ENCODE peak calls at places on chromosomes 2 and 18, in ten cellular contexts. One of them, this sample, is unnamed.

GRCh38 chr2:106085441-106085911 is 108.6 kb downstream of the UXS1 start:
- DNase-seq in cardiac muscle cell: peak; percentile 81
- DNase-seq in spleen: no peak
- DNase-seq in ovary: no peak
- DNase-seq in tibial nerve: no peak
- DNase-seq in cardiac fibroblast: peak; percentile 75
- DNase-seq in astrocyte of the spinal cord: peak; percentile 45
- DNase-seq in PC-9: no peak
- DNase-seq in AG10803: peak; percentile 52
- DNase-seq in GM06990: no peak
- DNase-seq in this sample: peak; percentile 67

GRCh38 chr18:3411327-3411726 is 38.6 kb upstream of the TGIF1 start:
- DNase-seq in cardiac muscle cell: no peak
- DNase-seq in spleen: no peak
- DNase-seq in ovary: no peak
- DNase-seq in tibial nerve: no peak
- DNase-seq in cardiac fibroblast: no peak
- DNase-seq in astrocyte of the spinal cord: no peak
- DNase-seq in PC-9: peak; percentile 57
- DNase-seq in AG10803: no peak
- DNase-seq in GM06990: no peak
- DNase-seq in this sample: no peak

GRCh38 chr2:240597054-240597418 is 10.5 kb downstream of the CAPN10 start:
- DNase-seq in cardiac muscle cell: no peak
- DNase-seq in spleen: peak; percentile 65
- DNase-seq in ovary: peak; percentile 14
- DNase-seq in tibial nerve: no peak
- DNase-seq in cardiac fibroblast: no peak
- DNase-seq in astrocyte of the spinal cord: no peak
- DNase-seq in PC-9: no peak
- DNase-seq in AG10803: no peak
- DNase-seq in GM06990: no peak
- DNase-seq in this sample: no peak

GRCh38 chr2:191846787-191847620 is at the start of gene CAVIN2:
- DNase-seq in cardiac muscle cell: peak; percentile 86
- DNase-seq in spleen: peak; percentile 76
- DNase-seq in ovary: peak; percentile 68
- DNase-seq in tibial nerve: no peak
- DNase-seq in cardiac fibroblast: peak; percentile 85
- DNase-seq in astrocyte of the spinal cord: peak; percentile 91
- DNase-seq in PC-9: no peak
- DNase-seq in AG10803: peak; percentile 86
- DNase-seq in GM06990: peak; percentile 20
- DNase-seq in this sample: no peak

GRCh38 chr2:134917219-134917957 is 1.2 kb upstream of the CCNT2 start:
- DNase-seq in cardiac muscle cell: no peak
- DNase-seq in spleen: peak; percentile 80
- DNase-seq in ovary: peak; percentile 24
- DNase-seq in tibial nerve: no peak
- DNase-seq in cardiac fibroblast: no peak
- DNase-seq in astrocyte of the spinal cord: no peak
- DNase-seq in PC-9: no peak
- DNase-seq in AG10803: no peak
- DNase-seq in GM06990: peak; percentile 28
- DNase-seq in this sample: peak; percentile 45

GRCh38 chr18:48955528-48956261 is 4.9 kb upstream of the SMAD7 start:
- DNase-seq in cardiac muscle cell: peak; percentile 72
- DNase-seq in spleen: peak; percentile 66
- DNase-seq in ovary: no peak
- DNase-seq in tibial nerve: no peak
- DNase-seq in cardiac fibroblast: peak; percentile 92
- DNase-seq in astrocyte of the spinal cord: peak; percentile 78
- DNase-seq in PC-9: peak; percentile 92
- DNase-seq in AG10803: peak; percentile 92
- DNase-seq in GM06990: no peak
- DNase-seq in this sample: no peak

GRCh38 chr2:178304262-178304661 is 110.0 kb downstream of the OSBPL6 start:
- DNase-seq in cardiac muscle cell: no peak
- DNase-seq in spleen: no peak
- DNase-seq in ovary: no peak
- DNase-seq in tibial nerve: no peak
- DNase-seq in cardiac fibroblast: no peak
- DNase-seq in astrocyte of the spinal cord: no peak
- DNase-seq in PC-9: no peak
- DNase-seq in AG10803: no peak
- DNase-seq in GM06990: no peak
- DNase-seq in this sample: no peak

GRCh38 chr18:62524443-62525200 is 1.8 kb downstream of the ZCCHC2 start:
- DNase-seq in cardiac muscle cell: peak; percentile 51
- DNase-seq in spleen: peak; percentile 95
- DNase-seq in ovary: peak; percentile 56
- DNase-seq in tibial nerve: peak; percentile 25
- DNase-seq in cardiac fibroblast: peak; percentile 55
- DNase-seq in astrocyte of the spinal cord: peak; percentile 60
- DNase-seq in PC-9: no peak
- DNase-seq in AG10803: peak; percentile 42
- DNase-seq in GM06990: peak; percentile 82
- DNase-seq in this sample: peak; percentile 74

GRCh38 chr2:195535911-195536522 is 121.0 kb upstream of the SLC39A10 start:
- DNase-seq in cardiac muscle cell: no peak
- DNase-seq in spleen: peak; percentile 90
- DNase-seq in ovary: no peak
- DNase-seq in tibial nerve: no peak
- DNase-seq in cardiac fibroblast: no peak
- DNase-seq in astrocyte of the spinal cord: no peak
- DNase-seq in PC-9: no peak
- DNase-seq in AG10803: no peak
- DNase-seq in GM06990: peak; percentile 79
- DNase-seq in this sample: peak; percentile 90

GRCh38 chr2:197498937-197499593 is 575 bp downstream of the HSPD1 start:
- DNase-seq in cardiac muscle cell: peak; percentile 66
- DNase-seq in spleen: peak; percentile 93
- DNase-seq in ovary: peak; percentile 57
- DNase-seq in tibial nerve: peak; percentile 25
- DNase-seq in cardiac fibroblast: peak; percentile 57
- DNase-seq in astrocyte of the spinal cord: peak; percentile 47
- DNase-seq in PC-9: no peak
- DNase-seq in AG10803: peak; percentile 34
- DNase-seq in GM06990: peak; percentile 74
- DNase-seq in this sample: peak; percentile 79

GRCh38 chr2:44230378-44230777 is 44.9 kb upstream of the SLC3A1 start:
- DNase-seq in cardiac muscle cell: no peak
- DNase-seq in spleen: no peak
- DNase-seq in ovary: no peak
- DNase-seq in tibial nerve: no peak
- DNase-seq in cardiac fibroblast: no peak
- DNase-seq in astrocyte of the spinal cord: no peak
- DNase-seq in PC-9: no peak
- DNase-seq in AG10803: no peak
- DNase-seq in GM06990: no peak
- DNase-seq in this sample: peak; percentile 8

GRCh38 chr2:99430614-99431258 is 59.1 kb downstream of the REV1 start:
- DNase-seq in cardiac muscle cell: peak; percentile 21
- DNase-seq in spleen: no peak
- DNase-seq in ovary: no peak
- DNase-seq in tibial nerve: no peak
- DNase-seq in cardiac fibroblast: peak; percentile 17
- DNase-seq in astrocyte of the spinal cord: peak; percentile 78
- DNase-seq in PC-9: no peak
- DNase-seq in AG10803: peak; percentile 62
- DNase-seq in GM06990: no peak
- DNase-seq in this sample: no peak

GRCh38 chr18:77168666-77169358 is 36.2 kb upstream of the MBP start:
- DNase-seq in cardiac muscle cell: no peak
- DNase-seq in spleen: no peak
- DNase-seq in ovary: no peak
- DNase-seq in tibial nerve: no peak
- DNase-seq in cardiac fibroblast: no peak
- DNase-seq in astrocyte of the spinal cord: no peak
- DNase-seq in PC-9: no peak
- DNase-seq in AG10803: no peak
- DNase-seq in GM06990: no peak
- DNase-seq in this sample: no peak

GRCh38 chr2:68387408-68388350 is 22.6 kb downstream of the PLEK start:
- DNase-seq in cardiac muscle cell: no peak
- DNase-seq in spleen: no peak
- DNase-seq in ovary: no peak
- DNase-seq in tibial nerve: no peak
- DNase-seq in cardiac fibroblast: no peak
- DNase-seq in astrocyte of the spinal cord: no peak
- DNase-seq in PC-9: no peak
- DNase-seq in AG10803: no peak
- DNase-seq in GM06990: peak; percentile 76
- DNase-seq in this sample: peak; percentile 89

GRCh38 chr2:429575-430254 is 141.8 kb upstream of the ALKAL2 start:
- DNase-seq in cardiac muscle cell: no peak
- DNase-seq in spleen: peak; percentile 87
- DNase-seq in ovary: no peak
- DNase-seq in tibial nerve: no peak
- DNase-seq in cardiac fibroblast: no peak
- DNase-seq in astrocyte of the spinal cord: no peak
- DNase-seq in PC-9: no peak
- DNase-seq in AG10803: no peak
- DNase-seq in GM06990: no peak
- DNase-seq in this sample: no peak

GRCh38 chr18:23452347-23452727 is 750 bp upstream of the RIOK3 start:
- DNase-seq in cardiac muscle cell: no peak
- DNase-seq in spleen: no peak
- DNase-seq in ovary: no peak
- DNase-seq in tibial nerve: no peak
- DNase-seq in cardiac fibroblast: no peak
- DNase-seq in astrocyte of the spinal cord: no peak
- DNase-seq in PC-9: no peak
- DNase-seq in AG10803: no peak
- DNase-seq in GM06990: peak; percentile 12
- DNase-seq in this sample: peak; percentile 7
- H3K4me3 ChIP-seq in cardiac muscle cell: peak overlapping the region; percentile 92
- H3K4me3 ChIP-seq in spleen: no peak overlapping the region
- H3K4me3 ChIP-seq in ovary: peak overlapping the region; percentile 97
- H3K4me3 ChIP-seq in tibial nerve: peak overlapping the region; percentile 96
- H3K4me3 ChIP-seq in cardiac fibroblast: peak overlapping the region; percentile 100
- H3K4me3 ChIP-seq in astrocyte of the spinal cord: peak overlapping the region; percentile 83
- H3K4me3 ChIP-seq in PC-9: peak overlapping the region; percentile 97
- H3K4me3 ChIP-seq in AG10803: peak overlapping the region; percentile 100
- H3K4me3 ChIP-seq in GM06990: peak overlapping the region; percentile 96
- H3K4me3 ChIP-seq in this sample: peak overlapping the region; percentile 95

DNA sequence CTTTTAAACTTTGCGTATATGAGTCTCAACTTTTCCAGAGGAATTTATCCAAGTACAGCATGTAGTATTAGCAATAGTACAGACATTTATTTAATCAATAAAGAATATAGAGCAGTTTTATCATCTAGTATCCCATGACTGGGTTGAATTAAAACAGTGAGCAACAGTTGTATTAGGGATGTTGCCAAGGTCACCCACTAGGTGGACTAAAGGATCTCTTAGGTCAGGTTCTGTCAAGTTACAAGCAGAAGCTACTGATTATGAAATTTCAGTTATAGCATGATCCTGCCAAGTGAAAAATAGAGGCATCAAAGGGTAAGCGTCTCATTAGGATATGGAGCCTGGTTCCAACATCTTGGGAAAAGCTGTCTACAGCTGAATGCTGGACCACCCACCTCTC is 52.1 kb upstream of the LAPTM4A start:
- DNase-seq in cardiac muscle cell: peak; percentile 32
- DNase-seq in spleen: no peak
- DNase-seq in ovary: no peak
- DNase-seq in tibial nerve: no peak
- DNase-seq in cardiac fibroblast: peak; percentile 50
- DNase-seq in astrocyte of the spinal cord: no peak
- DNase-seq in PC-9: no peak
- DNase-seq in AG10803: peak; percentile 63
- DNase-seq in GM06990: no peak
- DNase-seq in this sample: peak; percentile 33
- TF ChIP-seq CTCF in cardiac muscle cell: peak; percentile 8
- TF ChIP-seq CTCF in spleen: no peak
- TF ChIP-seq CTCF in ovary: no peak
- TF ChIP-seq CTCF in tibial nerve: no peak
- TF ChIP-seq CTCF in cardiac fibroblast: peak; percentile 29
- TF ChIP-seq CTCF in astrocyte of the spinal cord: peak; percentile 22
- TF ChIP-seq CTCF in PC-9: peak; percentile 68
- TF ChIP-seq CTCF in AG10803: peak; percentile 58
- TF ChIP-seq CTCF in GM06990: peak; percentile 57
- TF ChIP-seq CTCF in this sample: peak; percentile 21

GRCh38 chr2:27493948-27494283 is 1.1 kb downstream of the FNDC4 start:
- DNase-seq in cardiac muscle cell: no peak
- DNase-seq in spleen: no peak
- DNase-seq in ovary: peak; percentile 91
- DNase-seq in tibial nerve: no peak
- DNase-seq in cardiac fibroblast: no peak
- DNase-seq in astrocyte of the spinal cord: no peak
- DNase-seq in PC-9: no peak
- DNase-seq in AG10803: no peak
- DNase-seq in GM06990: no peak
- DNase-seq in this sample: no peak
- H3K4me3 ChIP-seq in cardiac muscle cell: no peak overlapping the region
- H3K4me3 ChIP-seq in spleen: no peak overlapping the region
- H3K4me3 ChIP-seq in ovary: no peak overlapping the region
- H3K4me3 ChIP-seq in tibial nerve: no peak overlapping the region
- H3K4me3 ChIP-seq in cardiac fibroblast: peak overlapping the region; percentile 68
- H3K4me3 ChIP-seq in astrocyte of the spinal cord: peak overlapping the region; percentile 73
- H3K4me3 ChIP-seq in PC-9: no peak overlapping the region
- H3K4me3 ChIP-seq in AG10803: peak overlapping the region; percentile 70
- H3K4me3 ChIP-seq in GM06990: no peak overlapping the region
- H3K4me3 ChIP-seq in this sample: no peak overlapping the region

GRCh38 chr2:5794012-5794411 is 101.8 kb downstream of the SOX11 start:
- DNase-seq in cardiac muscle cell: no peak
- DNase-seq in spleen: no peak
- DNase-seq in ovary: no peak
- DNase-seq in tibial nerve: no peak
- DNase-seq in cardiac fibroblast: no peak
- DNase-seq in astrocyte of the spinal cord: no peak
- DNase-seq in PC-9: no peak
- DNase-seq in AG10803: no peak
- DNase-seq in GM06990: no peak
- DNase-seq in this sample: no peak

GRCh38 chr2:5799348-5799747 is 107.2 kb downstream of the SOX11 start:
- DNase-seq in cardiac muscle cell: no peak
- DNase-seq in spleen: no peak
- DNase-seq in ovary: no peak
- DNase-seq in tibial nerve: no peak
- DNase-seq in cardiac fibroblast: no peak
- DNase-seq in astrocyte of the spinal cord: no peak
- DNase-seq in PC-9: no peak
- DNase-seq in AG10803: no peak
- DNase-seq in GM06990: no peak
- DNase-seq in this sample: no peak

GRCh38 chr2:5803547-5803946 is 111.4 kb downstream of the SOX11 start:
- DNase-seq in cardiac muscle cell: no peak
- DNase-seq in spleen: no peak
- DNase-seq in ovary: no peak
- DNase-seq in tibial nerve: no peak
- DNase-seq in cardiac fibroblast: no peak
- DNase-seq in astrocyte of the spinal cord: peak; percentile 77
- DNase-seq in PC-9: no peak
- DNase-seq in AG10803: peak; percentile 40
- DNase-seq in GM06990: no peak
- DNase-seq in this sample: no peak

DNA sequence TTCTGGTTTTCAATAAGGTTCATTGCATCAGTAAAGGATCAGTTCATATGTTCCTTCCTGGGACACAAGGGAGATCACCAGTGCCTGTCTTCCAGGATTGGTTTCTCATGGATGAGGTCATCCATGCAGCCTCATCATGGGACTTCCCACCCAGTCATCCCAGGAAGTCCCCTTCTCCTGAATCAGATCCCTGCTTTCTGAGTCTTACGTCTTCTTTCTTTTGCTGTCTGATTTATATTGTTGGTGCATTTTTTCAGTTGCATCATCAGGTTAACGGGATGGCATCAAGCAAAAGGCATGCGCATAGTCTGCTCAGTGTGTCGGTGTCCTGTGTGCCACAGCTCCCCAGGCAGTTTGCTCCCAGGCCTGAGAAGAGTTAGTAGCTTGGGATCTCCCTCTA is 105.9 kb downstream of the SOX11 start:
- DNase-seq in cardiac muscle cell: no peak
- DNase-seq in spleen: no peak
- DNase-seq in ovary: no peak
- DNase-seq in tibial nerve: no peak
- DNase-seq in cardiac fibroblast: no peak
- DNase-seq in astrocyte of the spinal cord: peak; percentile 64
- DNase-seq in PC-9: no peak
- DNase-seq in AG10803: peak; percentile 43
- DNase-seq in GM06990: no peak
- DNase-seq in this sample: no peak
- TF ChIP-seq CTCF in cardiac muscle cell: no peak
- TF ChIP-seq CTCF in spleen: no peak
- TF ChIP-seq CTCF in ovary: no peak
- TF ChIP-seq CTCF in tibial nerve: no peak
- TF ChIP-seq CTCF in cardiac fibroblast: no peak
- TF ChIP-seq CTCF in astrocyte of the spinal cord: no peak
- TF ChIP-seq CTCF in PC-9: no peak
- TF ChIP-seq CTCF in AG10803: no peak
- TF ChIP-seq CTCF in GM06990: no peak
- TF ChIP-seq CTCF in this sample: no peak